ENCODE peak calls at places on chromosomes 12 and 14, in eight cellular contexts. One of them, this sample, is unnamed.
A peak's percentile ranks its signal among the peaks of the same experiment; 100 is the strongest.

GRCh38 chr14:53564870-53565269 is 391.8 kb downstream of the BMP4 start:
- DNase-seq in Peyer's patch: no peak
- DNase-seq in colonic mucosa: no peak
- DNase-seq in adrenal gland: no peak
- DNase-seq in MM.1S: no peak
- DNase-seq in lower leg skin: no peak
- DNase-seq in cardiac fibroblast: no peak
- DNase-seq in PC-3: no peak
- DNase-seq in this sample: no peak

GRCh38 chr12:24960222-24960855 is 11.4 kb upstream of the BCAT1 start:
- DNase-seq in PC-3: peak; percentile 49
- DNase-seq in lower leg skin: no peak
- DNase-seq in colonic mucosa: no peak
- DNase-seq in adrenal gland: peak; percentile 43
- DNase-seq in cardiac fibroblast: peak; percentile 66
- DNase-seq in MM.1S: peak; percentile 40
- DNase-seq in Peyer's patch: peak; percentile 50
- DNase-seq in this sample: peak; percentile 81

GRCh38 chr14:100078997-100079561 is 13.9 kb downstream of the EVL start:
- DNase-seq in colonic mucosa: peak; percentile 34
- DNase-seq in PC-3: peak; percentile 8
- DNase-seq in MM.1S: peak; percentile 14
- DNase-seq in cardiac fibroblast: peak; percentile 47
- DNase-seq in adrenal gland: no peak
- DNase-seq in lower leg skin: no peak
- DNase-seq in Peyer's patch: peak; percentile 88
- DNase-seq in this sample: peak; percentile 93

GRCh38 chr14:58796636-58797429 is 159.1 kb downstream of the DACT1 start:
- DNase-seq in adrenal gland: no peak
- DNase-seq in colonic mucosa: peak; percentile 31
- DNase-seq in MM.1S: peak; percentile 55
- DNase-seq in Peyer's patch: no peak
- DNase-seq in lower leg skin: no peak
- DNase-seq in cardiac fibroblast: no peak
- DNase-seq in PC-3: peak; percentile 62
- DNase-seq in this sample: peak; percentile 34

GRCh38 chr12:89513544-89513943 is 11.1 kb downstream of the GALNT4 start:
- DNase-seq in adrenal gland: no peak
- DNase-seq in MM.1S: no peak
- DNase-seq in cardiac fibroblast: no peak
- DNase-seq in lower leg skin: no peak
- DNase-seq in PC-3: no peak
- DNase-seq in colonic mucosa: no peak
- DNase-seq in Peyer's patch: no peak
- DNase-seq in this sample: no peak

GRCh38 chr14:70008863-70009262 is 129.6 kb downstream of the SMOC1 start:
- DNase-seq in lower leg skin: no peak
- DNase-seq in cardiac fibroblast: no peak
- DNase-seq in adrenal gland: no peak
- DNase-seq in colonic mucosa: no peak
- DNase-seq in Peyer's patch: no peak
- DNase-seq in PC-3: no peak
- DNase-seq in MM.1S: no peak
- DNase-seq in this sample: no peak

GRCh38 chr12:124047045-124047566 is 74.1 kb downstream of the ZNF664 start:
- DNase-seq in Peyer's patch: no peak
- DNase-seq in lower leg skin: no peak
- DNase-seq in colonic mucosa: no peak
- DNase-seq in MM.1S: no peak
- DNase-seq in adrenal gland: no peak
- DNase-seq in cardiac fibroblast: no peak
- DNase-seq in PC-3: no peak
- DNase-seq in this sample: no peak

GRCh38 chr14:65854215-65854614 is 441.7 kb downstream of the FUT8 start:
- DNase-seq in colonic mucosa: no peak
- DNase-seq in adrenal gland: no peak
- DNase-seq in Peyer's patch: no peak
- DNase-seq in cardiac fibroblast: no peak
- DNase-seq in PC-3: no peak
- DNase-seq in MM.1S: no peak
- DNase-seq in lower leg skin: no peak
- DNase-seq in this sample: no peak

GRCh38 chr14:77126461-77126990 is 15.1 kb downstream of the ZDHHC22 start:
- DNase-seq in Peyer's patch: no peak
- DNase-seq in PC-3: no peak
- DNase-seq in MM.1S: no peak
- DNase-seq in colonic mucosa: no peak
- DNase-seq in adrenal gland: no peak
- DNase-seq in cardiac fibroblast: no peak
- DNase-seq in lower leg skin: no peak
- DNase-seq in this sample: no peak

GRCh38 chr14:77125275-77126073 is 16.1 kb downstream of the ZDHHC22 start:
- DNase-seq in PC-3: no peak
- DNase-seq in Peyer's patch: peak; percentile 42
- DNase-seq in lower leg skin: no peak
- DNase-seq in adrenal gland: no peak
- DNase-seq in MM.1S: no peak
- DNase-seq in cardiac fibroblast: no peak
- DNase-seq in colonic mucosa: no peak
- DNase-seq in this sample: no peak

GRCh38 chr14:77123381-77124344 is 17.9 kb downstream of the ZDHHC22 start:
- DNase-seq in lower leg skin: peak; percentile 74
- DNase-seq in colonic mucosa: peak; percentile 95
- DNase-seq in PC-3: peak; percentile 96
- DNase-seq in Peyer's patch: peak; percentile 93
- DNase-seq in cardiac fibroblast: no peak
- DNase-seq in MM.1S: no peak
- DNase-seq in adrenal gland: peak; percentile 80
- DNase-seq in this sample: no peak

GRCh38 chr14:77126074-77126325 is 15.6 kb downstream of the ZDHHC22 start:
- DNase-seq in colonic mucosa: no peak
- DNase-seq in MM.1S: no peak
- DNase-seq in adrenal gland: no peak
- DNase-seq in lower leg skin: no peak
- DNase-seq in cardiac fibroblast: no peak
- DNase-seq in Peyer's patch: no peak
- DNase-seq in PC-3: no peak
- DNase-seq in this sample: no peak

DNA sequence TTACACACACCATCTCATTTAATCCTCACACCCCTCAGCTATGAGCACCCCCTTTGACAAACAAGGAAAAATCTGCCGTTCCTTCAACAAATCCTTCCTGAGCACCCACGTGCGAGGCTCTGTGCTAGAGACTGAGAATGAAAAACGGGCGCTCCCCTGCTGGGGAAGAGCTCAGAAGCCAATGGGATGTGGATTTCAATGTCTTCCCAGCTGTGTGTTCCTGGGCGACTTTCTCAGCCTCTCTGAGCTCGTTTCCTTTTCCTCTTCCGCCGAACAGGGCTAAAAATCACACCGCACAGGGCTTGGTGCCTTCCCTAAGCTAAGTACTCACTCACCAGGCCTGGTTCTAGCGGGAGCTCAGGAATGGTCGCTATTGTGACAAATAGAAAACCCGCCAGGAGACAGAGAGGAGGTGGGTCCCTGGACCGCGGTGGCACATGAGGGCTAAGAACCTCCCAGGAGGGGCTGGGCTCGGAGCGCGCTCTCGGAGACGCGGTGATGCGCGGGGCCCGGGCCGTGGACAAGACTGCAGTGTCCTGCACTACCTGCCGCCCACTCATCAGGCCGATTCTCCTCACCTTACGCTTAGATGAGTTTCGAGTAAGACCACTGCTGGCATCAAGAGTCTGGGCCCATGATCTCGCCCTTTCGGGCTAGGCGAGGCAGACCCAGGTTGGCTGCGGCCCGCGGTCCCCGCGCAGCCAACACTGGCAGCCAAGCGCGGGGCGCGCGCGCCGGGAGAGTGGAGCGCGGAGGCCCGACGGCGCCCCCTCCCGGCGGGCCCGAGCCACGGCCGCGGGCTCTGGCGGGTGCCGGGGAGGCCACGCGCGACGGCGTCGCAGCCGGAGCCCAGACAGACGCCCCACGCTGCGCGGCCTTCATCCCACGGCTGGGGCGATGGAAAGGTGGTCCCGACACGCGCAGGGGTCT is 17.0 kb downstream of the ZDHHC22 start:
- DNase-seq in colonic mucosa: peak; percentile 46
- DNase-seq in Peyer's patch: peak; percentile 83
- DNase-seq in PC-3: peak; percentile 38
- DNase-seq in adrenal gland: peak; percentile 45
- DNase-seq in lower leg skin: no peak
- DNase-seq in cardiac fibroblast: peak; percentile 42
- DNase-seq in MM.1S: no peak
- DNase-seq in this sample: peak; percentile 44
- TF ChIP-seq CTCF in colonic mucosa: peak; percentile 42
- TF ChIP-seq CTCF in Peyer's patch: peak; percentile 96
- TF ChIP-seq CTCF in PC-3: no peak
- TF ChIP-seq CTCF in adrenal gland: peak; percentile 77
- TF ChIP-seq CTCF in lower leg skin: no peak
- TF ChIP-seq CTCF in cardiac fibroblast: peak; percentile 4
- TF ChIP-seq CTCF in MM.1S: peak; percentile 13
- TF ChIP-seq CTCF in this sample: peak; percentile 16

GRCh38 chr12:96025518-96025917 is 9.9 kb downstream of the LTA4H start:
- DNase-seq in MM.1S: no peak
- DNase-seq in lower leg skin: no peak
- DNase-seq in colonic mucosa: no peak
- DNase-seq in PC-3: no peak
- DNase-seq in cardiac fibroblast: no peak
- DNase-seq in adrenal gland: no peak
- DNase-seq in Peyer's patch: no peak
- DNase-seq in this sample: no peak

GRCh38 chr12:96014932-96015599 is 18.9 kb upstream of the HAL start:
- DNase-seq in lower leg skin: no peak
- DNase-seq in Peyer's patch: no peak
- DNase-seq in adrenal gland: no peak
- DNase-seq in cardiac fibroblast: peak; percentile 42
- DNase-seq in MM.1S: no peak
- DNase-seq in PC-3: no peak
- DNase-seq in colonic mucosa: no peak
- DNase-seq in this sample: no peak

GRCh38 chr12:96015672-96016071 is 19.5 kb upstream of the HAL start:
- DNase-seq in adrenal gland: no peak
- DNase-seq in lower leg skin: no peak
- DNase-seq in MM.1S: no peak
- DNase-seq in Peyer's patch: no peak
- DNase-seq in colonic mucosa: peak; percentile 22
- DNase-seq in cardiac fibroblast: peak; percentile 52
- DNase-seq in PC-3: peak; percentile 50
- DNase-seq in this sample: peak; percentile 68

GRCh38 chr12:96026331-96026730 is 9.1 kb downstream of the LTA4H start:
- DNase-seq in PC-3: no peak
- DNase-seq in adrenal gland: no peak
- DNase-seq in cardiac fibroblast: peak; percentile 52
- DNase-seq in lower leg skin: no peak
- DNase-seq in colonic mucosa: no peak
- DNase-seq in MM.1S: no peak
- DNase-seq in Peyer's patch: no peak
- DNase-seq in this sample: no peak

GRCh38 chr12:96020314-96021003 is 14.9 kb downstream of the LTA4H start:
- DNase-seq in MM.1S: peak; percentile 29
- DNase-seq in cardiac fibroblast: no peak
- DNase-seq in adrenal gland: no peak
- DNase-seq in PC-3: no peak
- DNase-seq in lower leg skin: no peak
- DNase-seq in colonic mucosa: no peak
- DNase-seq in Peyer's patch: no peak
- DNase-seq in this sample: no peak
- H3K4me3 ChIP-seq in MM.1S: no peak overlapping the region
- H3K4me3 ChIP-seq in cardiac fibroblast: no peak overlapping the region
- H3K4me3 ChIP-seq in adrenal gland: no peak overlapping the region
- H3K4me3 ChIP-seq in PC-3: no peak overlapping the region
- H3K4me3 ChIP-seq in lower leg skin: no peak overlapping the region
- H3K4me3 ChIP-seq in colonic mucosa: no peak overlapping the region
- H3K4me3 ChIP-seq in Peyer's patch: no peak overlapping the region
- H3K4me3 ChIP-seq in this sample: no peak overlapping the region

GRCh38 chr12:109983432-109984142 is 12.6 kb downstream of the GIT2 start:
- DNase-seq in colonic mucosa: no peak
- DNase-seq in MM.1S: no peak
- DNase-seq in adrenal gland: no peak
- DNase-seq in cardiac fibroblast: no peak
- DNase-seq in PC-3: no peak
- DNase-seq in lower leg skin: no peak
- DNase-seq in Peyer's patch: no peak
- DNase-seq in this sample: no peak

GRCh38 chr12:109981311-109981710 is 14.9 kb downstream of the GIT2 start:
- DNase-seq in lower leg skin: no peak
- DNase-seq in Peyer's patch: no peak
- DNase-seq in PC-3: no peak
- DNase-seq in adrenal gland: no peak
- DNase-seq in colonic mucosa: no peak
- DNase-seq in cardiac fibroblast: no peak
- DNase-seq in MM.1S: no peak
- DNase-seq in this sample: no peak

GRCh38 chr12:109987615-109988014 is 8.6 kb downstream of the GIT2 start:
- DNase-seq in MM.1S: no peak
- DNase-seq in cardiac fibroblast: no peak
- DNase-seq in PC-3: peak; percentile 72
- DNase-seq in Peyer's patch: no peak
- DNase-seq in adrenal gland: no peak
- DNase-seq in colonic mucosa: no peak
- DNase-seq in lower leg skin: no peak
- DNase-seq in this sample: no peak

DNA sequence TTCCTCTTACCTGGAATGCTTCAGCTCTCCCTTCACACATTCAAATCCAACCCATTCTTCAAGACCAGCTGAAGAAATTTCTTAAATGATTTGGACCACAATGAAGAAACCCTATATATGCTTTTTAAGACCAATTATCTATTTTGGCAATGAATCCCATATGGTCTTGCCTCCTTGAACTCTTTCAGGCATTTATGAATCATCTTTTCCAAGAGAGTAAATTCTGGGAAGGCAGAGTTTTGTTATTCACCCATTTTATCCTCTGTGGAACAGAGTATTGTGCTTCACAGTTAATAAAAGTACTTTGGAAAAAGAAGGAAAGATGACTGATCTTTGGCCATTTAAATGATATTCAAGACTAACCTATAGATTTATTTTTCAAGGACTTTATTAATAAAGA is 14.0 kb downstream of the GIT2 start:
- DNase-seq in cardiac fibroblast: peak; percentile 76
- DNase-seq in colonic mucosa: no peak
- DNase-seq in Peyer's patch: no peak
- DNase-seq in PC-3: no peak
- DNase-seq in adrenal gland: no peak
- DNase-seq in lower leg skin: no peak
- DNase-seq in MM.1S: no peak
- DNase-seq in this sample: peak; percentile 52
- TF ChIP-seq CTCF in cardiac fibroblast: no peak
- TF ChIP-seq CTCF in colonic mucosa: no peak
- TF ChIP-seq CTCF in Peyer's patch: no peak
- TF ChIP-seq CTCF in PC-3: no peak
- TF ChIP-seq CTCF in adrenal gland: no peak
- TF ChIP-seq CTCF in lower leg skin: no peak
- TF ChIP-seq CTCF in MM.1S: no peak
- TF ChIP-seq CTCF in this sample: no peak

DNA sequence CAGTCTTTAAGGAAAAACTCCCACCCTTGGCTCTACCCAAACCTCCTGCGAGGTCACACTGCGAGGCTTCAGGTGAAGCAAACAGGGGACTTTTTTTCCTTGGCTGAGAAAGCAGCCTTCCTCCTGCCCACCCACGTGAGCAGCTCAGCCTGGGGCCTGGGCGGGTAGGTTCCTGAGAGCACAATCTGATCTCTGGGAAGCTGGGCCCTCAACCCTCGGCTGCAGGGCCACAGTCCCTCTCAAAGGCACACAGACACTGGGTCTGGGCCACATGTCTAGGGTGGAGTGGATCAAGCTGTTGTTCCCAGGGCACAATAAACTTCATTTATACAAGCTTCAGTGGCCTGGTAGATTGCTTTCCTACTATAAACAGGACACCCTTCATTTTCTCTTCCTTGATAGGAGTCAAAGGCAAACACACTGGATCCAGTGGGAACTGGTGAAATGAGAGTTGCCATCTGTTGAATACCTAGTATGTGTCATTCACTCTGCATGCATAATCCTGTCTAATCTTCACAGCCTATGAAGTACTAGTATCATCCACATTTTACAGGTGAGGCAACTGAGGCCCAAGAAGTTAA is 41.3 kb upstream of the PNMA1 start:
- DNase-seq in Peyer's patch: peak; percentile 73
- DNase-seq in cardiac fibroblast: no peak
- DNase-seq in MM.1S: no peak
- DNase-seq in colonic mucosa: peak; percentile 76
- DNase-seq in adrenal gland: no peak
- DNase-seq in PC-3: no peak
- DNase-seq in lower leg skin: peak; percentile 72
- DNase-seq in this sample: no peak
- H3K4me3 ChIP-seq in Peyer's patch: peak overlapping the region; percentile 36
- H3K4me3 ChIP-seq in cardiac fibroblast: no peak overlapping the region
- H3K4me3 ChIP-seq in MM.1S: no peak overlapping the region
- H3K4me3 ChIP-seq in colonic mucosa: peak overlapping the region; percentile 1
- H3K4me3 ChIP-seq in adrenal gland: no peak overlapping the region
- H3K4me3 ChIP-seq in PC-3: peak overlapping the region; percentile 2
- H3K4me3 ChIP-seq in lower leg skin: no peak overlapping the region
- H3K4me3 ChIP-seq in this sample: no peak overlapping the region

This sample was measured in choroid plexus epithelial cell.